ENCODE peak calls at places on chromosome 3, in ten cellular contexts. A, Y, E, J, T, W, R, C, O and H are unnamed samples. For H3K4me1, the result is how much of the 10 kb centered on the place peaks cover.

GRCh38 chr3:195195321-195196209 is 75.4 kb downstream of the XXYLT1 start:
- DNase-seq in A (no peak), Y (no peak), E (no peak), J (peak), T (peak), W (no peak), R (no peak), C (no peak), O (no peak), H (peak)

GRCh38 chr3:112582242-112582874 is 20.5 kb downstream of the SLC35A5 start:
- DNase-seq in A (no peak), Y (no peak), E (peak), J (peak), T (no peak), W (peak), R (peak), C (peak), O (peak), H (no peak)

GRCh38 chr3:101928890-101929289 is 79.6 kb downstream of the NFKBIZ start:
- DNase-seq in A (no peak), Y (no peak), E (peak), J (no peak), T (no peak), W (peak), R (no peak), C (peak), O (peak), H (no peak)

GRCh38 chr3:126288314-126288713 is 68.9 kb downstream of the KLF15 start:
- DNase-seq in A (peak), Y (no peak), E (no peak), J (peak), T (no peak), W (no peak), R (peak), C (no peak), O (no peak), H (peak)

GRCh38 chr3:114539525-114539924 is 245.7 kb downstream of the TIGIT start:
- DNase-seq in A (no peak), Y (no peak), E (peak), J (no peak), T (no peak), W (no peak), R (no peak), C (no peak), O (no peak), H (no peak)

GRCh38 chr3:114218578-114219185 is 18.7 kb downstream of the ZNF80 start:
- DNase-seq in A (no peak), Y (no peak), E (no peak), J (no peak), T (no peak), W (no peak), R (no peak), C (no peak), O (no peak), H (no peak)

GRCh38 chr3:165526367-165526766 is 310.9 kb downstream of the BCHE start:
- DNase-seq in A (no peak), Y (no peak), E (no peak), J (no peak), T (no peak), W (no peak), R (no peak), C (no peak), O (no peak), H (no peak)

GRCh38 chr3:128878556-128879124 is 780 bp upstream of the ACAD9 start:
- DNase-seq in A (peak), Y (peak), E (peak), J (no peak), T (no peak), W (no peak), R (peak), C (peak), O (peak), H (peak)

GRCh38 chr3:16240229-16241023 is 24.3 kb downstream of the DPH3 start:
- DNase-seq in A (no peak), Y (no peak), E (peak), J (no peak), T (no peak), W (peak), R (no peak), C (peak), O (no peak), H (no peak)

GRCh38 chr3:50567011-50567385 is 549 bp downstream of the C3orf18 start:
- DNase-seq in A (no peak), Y (no peak), E (no peak), J (no peak), T (no peak), W (no peak), R (no peak), C (no peak), O (no peak), H (no peak)

GRCh38 chr3:188900421-188900941 is 271.3 kb upstream of the TPRG1 start:
- DNase-seq in A (no peak), Y (no peak), E (peak), J (no peak), T (no peak), W (peak), R (no peak), C (peak), O (peak), H (no peak)

GRCh38 chr3:63050548-63050947 is 175.3 kb upstream of the CADPS start:
- DNase-seq in A (no peak), Y (no peak), E (peak), J (no peak), T (no peak), W (no peak), R (no peak), C (no peak), O (no peak), H (no peak)

GRCh38 chr3:53658613-53659193 is 164.3 kb downstream of the CACNA1D start:
- DNase-seq in A (peak), Y (no peak), E (no peak), J (no peak), T (no peak), W (no peak), R (no peak), C (no peak), O (no peak), H (no peak)

GRCh38 chr3:13866406-13866965 is 13.4 kb downstream of the WNT7A start:
- DNase-seq in A (no peak), Y (no peak), E (no peak), J (no peak), T (peak), W (no peak), R (no peak), C (no peak), O (no peak), H (no peak)

GRCh38 chr3:114285648-114286230 is 8.1 kb upstream of the TIGIT start:
- DNase-seq in A (no peak), Y (no peak), E (no peak), J (no peak), T (no peak), W (no peak), R (no peak), C (no peak), O (no peak), H (no peak)

GRCh38 chr3:189121088-189121487 is 50.7 kb upstream of the TPRG1 start:
- DNase-seq in A (no peak), Y (no peak), E (no peak), J (no peak), T (no peak), W (no peak), R (no peak), C (no peak), O (no peak), H (no peak)

GRCh38 chr3:15646924-15647511 is 45.5 kb downstream of the BTD start:
- DNase-seq in A (no peak), Y (peak), E (peak), J (no peak), T (peak), W (peak), R (no peak), C (peak), O (peak), H (peak)

GRCh38 chr3:45509768-45510129 is 84.8 kb upstream of the LIMD1 start:
- DNase-seq in A (no peak), Y (no peak), E (no peak), J (peak), T (no peak), W (no peak), R (no peak), C (no peak), O (no peak), H (no peak)
- H3K4me1 ChIP-seq in A (under half), Y (under half), E (under half), J (under half), T (under half), W (under half), R (under half), C (under half), O (under half), H (under half)

GRCh38 chr3:28240440-28240839 is 979 bp upstream of the CMC1 start:
- DNase-seq in A (no peak), Y (no peak), E (no peak), J (peak), T (peak), W (no peak), R (no peak), C (no peak), O (no peak), H (no peak)

GRCh38 chr3:28243424-28244106 is 2.1 kb downstream of the CMC1 start:
- DNase-seq in A (no peak), Y (no peak), E (no peak), J (no peak), T (no peak), W (no peak), R (no peak), C (no peak), O (no peak), H (no peak)

GRCh38 chr3:28242519-28242918 is 1.1 kb downstream of the CMC1 start:
- DNase-seq in A (no peak), Y (no peak), E (no peak), J (no peak), T (no peak), W (no peak), R (no peak), C (no peak), O (no peak), H (no peak)

GRCh38 chr3:28239108-28239507 is 2.3 kb upstream of the CMC1 start:
- DNase-seq in A (no peak), Y (no peak), E (no peak), J (no peak), T (no peak), W (no peak), R (no peak), C (no peak), O (no peak), H (no peak)

GRCh38 chr3:28241221-28242160 is at the start of gene CMC1:
- DNase-seq in A (peak), Y (peak), E (peak), J (peak), T (peak), W (peak), R (peak), C (peak), O (peak), H (peak)
- TF ChIP-seq CTCF in A (no peak), Y (no peak), E (no peak), J (peak), T (no peak), W (no peak), R (no peak), C (no peak), O (no peak), H (no peak)

GRCh38 chr3:46104706-46105105 is 77.4 kb upstream of the XCR1 start:
- DNase-seq in A (no peak), Y (no peak), E (no peak), J (no peak), T (no peak), W (no peak), R (no peak), C (no peak), O (peak), H (no peak)
- H3K4me1 ChIP-seq in A (under half), Y (under half), E (under half), J (under half), T (under half), W (under half), R (under half), C (under half), O (under half), H (under half)

GRCh38 chr3:184165548-184165947 is 9.1 kb upstream of the AP2M1 start:
- DNase-seq in A (no peak), Y (no peak), E (no peak), J (no peak), T (no peak), W (no peak), R (no peak), C (no peak), O (no peak), H (no peak)
- TF ChIP-seq CTCF in A (no peak), Y (no peak), E (no peak), J (no peak), T (no peak), W (no peak), R (no peak), C (no peak), O (no peak), H (no peak)

DNA sequence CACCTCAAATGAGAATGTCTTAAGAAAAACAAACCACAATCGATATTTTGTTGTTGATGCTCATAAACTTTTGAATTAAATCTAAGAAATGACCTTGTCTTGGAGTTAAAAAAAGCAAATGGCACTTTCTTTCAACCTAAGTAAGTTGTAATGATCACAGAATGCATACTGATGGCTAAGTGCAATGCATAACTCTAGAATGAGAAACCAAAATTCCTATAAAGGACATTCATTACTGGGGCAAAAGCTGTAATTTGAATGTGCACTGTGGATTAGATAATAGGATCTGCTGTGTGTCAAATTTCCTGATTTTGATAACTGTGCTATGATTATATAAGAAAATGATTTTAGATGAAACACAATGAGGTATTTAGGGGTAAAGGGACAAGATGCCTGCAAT is 14.3 kb downstream of the SIAH2 start:
- DNase-seq in A (no peak), Y (no peak), E (peak), J (no peak), T (no peak), W (no peak), R (no peak), C (no peak), O (no peak), H (no peak)
- H3K4me1 ChIP-seq in A (half or more), Y (half or more), E (under half), J (under half), T (under half), W (under half), R (under half), C (under half), O (under half), H (under half)

DNA sequence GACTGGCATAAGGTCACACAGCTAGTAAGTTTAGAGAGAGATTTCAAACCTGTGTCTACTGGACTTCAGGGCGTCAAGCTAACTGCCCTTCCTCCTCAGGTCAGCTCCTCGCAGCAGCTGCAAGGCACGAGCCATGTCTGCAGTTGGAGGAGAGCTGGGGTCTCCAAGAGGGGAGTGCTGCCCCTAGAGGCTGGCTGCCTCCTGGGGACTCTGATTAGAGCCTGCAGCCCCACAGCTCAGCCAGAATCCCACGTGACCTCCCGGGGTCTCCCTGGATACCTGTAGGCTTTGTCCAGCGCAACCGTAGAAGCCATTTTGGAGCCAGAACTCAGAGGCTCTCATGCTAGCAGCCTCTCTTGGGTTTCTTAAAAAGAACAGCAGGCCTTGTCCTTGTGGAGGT is 15.0 kb downstream of the SLC6A1 start:
- DNase-seq in A (no peak), Y (no peak), E (no peak), J (peak), T (no peak), W (no peak), R (no peak), C (no peak), O (no peak), H (no peak)
- TF ChIP-seq CTCF in A (no peak), Y (no peak), E (no peak), J (peak), T (no peak), W (no peak), R (no peak), C (no peak), O (no peak), H (no peak)

GRCh38 chr3:160150066-160150465 is 75.2 kb upstream of the C3orf80 start:
- DNase-seq in A (no peak), Y (no peak), E (no peak), J (no peak), T (no peak), W (no peak), R (no peak), C (no peak), O (no peak), H (no peak)
- H3K4me1 ChIP-seq in A (under half), Y (under half), E (under half), J (under half), T (under half), W (under half), R (under half), C (under half), O (under half), H (under half)

DNA sequence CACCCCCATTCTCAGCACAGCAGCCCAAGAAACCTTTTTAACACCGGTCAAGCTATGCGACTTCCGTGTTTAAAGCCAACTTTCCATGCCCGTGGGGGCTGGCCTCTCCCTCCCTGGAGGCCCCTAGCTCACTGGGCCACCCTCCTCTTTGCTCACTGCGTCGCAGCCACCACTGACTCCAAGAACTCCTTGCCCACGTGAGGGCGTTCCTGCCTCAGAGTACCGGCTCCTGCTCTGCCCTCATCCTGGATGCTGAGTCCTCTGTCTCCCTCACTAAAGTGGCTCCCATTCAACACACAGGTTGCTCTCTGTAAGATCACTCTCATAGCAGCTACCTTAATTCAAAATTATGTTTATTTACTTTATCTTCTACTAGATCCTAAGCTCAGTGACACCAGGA is 8.2 kb downstream of the BDH1 start:
- DNase-seq in A (peak), Y (no peak), E (no peak), J (peak), T (peak), W (no peak), R (peak), C (peak), O (no peak), H (no peak)
- TF ChIP-seq CTCF in A (no peak), Y (no peak), E (no peak), J (peak), T (peak), W (no peak), R (no peak), C (peak), O (no peak), H (no peak)

GRCh38 chr3:158104346-158105020 is 1.7 kb downstream of the SHOX2 start:
- DNase-seq in A (no peak), Y (no peak), E (no peak), J (no peak), T (no peak), W (no peak), R (no peak), C (no peak), O (no peak), H (no peak)

GRCh38 chr3:158107508-158108095 is 1.4 kb upstream of the SHOX2 start:
- DNase-seq in A (no peak), Y (no peak), E (no peak), J (no peak), T (no peak), W (peak), R (no peak), C (no peak), O (no peak), H (no peak)

GRCh38 chr3:158105124-158105709 is 1.0 kb downstream of the SHOX2 start:
- DNase-seq in A (no peak), Y (no peak), E (no peak), J (peak), T (no peak), W (peak), R (no peak), C (no peak), O (no peak), H (no peak)

GRCh38 chr3:158106773-158107461 is 697 bp upstream of the SHOX2 start:
- DNase-seq in A (no peak), Y (no peak), E (no peak), J (peak), T (no peak), W (peak), R (no peak), C (no peak), O (no peak), H (no peak)

DNA sequence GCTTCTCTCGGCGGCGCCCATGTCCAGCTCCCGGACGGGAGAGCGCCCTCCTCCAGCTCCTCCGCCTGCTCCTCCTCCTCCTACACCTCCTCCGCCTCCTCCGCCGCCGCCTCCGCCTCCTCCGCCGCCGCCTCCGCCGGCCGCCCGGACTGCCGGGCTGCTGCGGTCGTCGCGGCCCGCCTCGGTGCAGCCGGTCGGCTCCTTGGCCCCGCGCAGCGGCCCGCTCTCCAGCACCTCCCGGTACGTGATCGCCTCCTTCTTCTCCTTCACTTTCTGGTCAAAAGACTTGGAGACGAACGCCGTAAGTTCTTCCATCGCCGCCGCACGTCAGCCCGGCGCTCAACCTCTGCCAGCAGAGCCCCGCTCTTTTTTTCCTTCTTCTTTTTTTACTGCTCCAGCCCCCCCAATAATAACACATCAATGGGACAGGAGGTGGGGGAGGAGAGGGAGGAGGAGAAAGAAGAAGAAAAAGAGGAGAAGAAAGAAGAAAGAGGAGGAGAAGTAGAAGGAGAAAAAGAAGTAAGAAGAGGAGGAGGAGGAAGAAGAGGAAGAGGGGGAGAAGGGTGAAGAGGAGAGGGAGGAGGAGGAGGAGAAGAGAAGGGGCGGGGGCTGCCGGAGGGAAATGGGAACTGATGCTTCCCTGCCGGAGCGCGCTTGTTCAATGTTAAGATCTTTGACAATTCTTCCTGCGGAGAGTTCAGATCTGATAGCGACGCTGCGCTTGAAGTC is at the start of gene SHOX2:
- DNase-seq in A (peak), Y (no peak), E (no peak), J (peak), T (peak), W (peak), R (no peak), C (no peak), O (peak), H (no peak)
- H3K4me1 ChIP-seq in A (half or more), Y (under half), E (under half), J (under half), T (under half), W (under half), R (under half), C (under half), O (under half), H (under half)